ENCODE peak calls at places on chromosomes 1 and 21, in four cellular contexts. One of them, this sample, is unnamed.

GRCh38 chr1:154906621-154907081 is 29.9 kb downstream of the PMVK start:
- DNase-seq in HFF-Myc: no peak
- DNase-seq in choroid plexus epithelial cell: peak
- DNase-seq in cardiac muscle cell: peak
- DNase-seq in this sample: no peak

GRCh38 chr1:42165511-42166210 is 1.1 kb upstream of the GUCA2A start:
- DNase-seq in HFF-Myc: no peak
- DNase-seq in choroid plexus epithelial cell: peak
- DNase-seq in cardiac muscle cell: peak
- DNase-seq in this sample: no peak

GRCh38 chr21:45971487-45972352 is 9.8 kb upstream of the COL6A1 start:
- DNase-seq in HFF-Myc: peak
- DNase-seq in choroid plexus epithelial cell: peak
- DNase-seq in cardiac muscle cell: peak
- DNase-seq in this sample: no peak

GRCh38 chr1:49765034-49765433 is 258.7 kb downstream of the AGBL4 start:
- DNase-seq in HFF-Myc: no peak
- DNase-seq in choroid plexus epithelial cell: no peak
- DNase-seq in cardiac muscle cell: no peak
- DNase-seq in this sample: no peak

GRCh38 chr1:30933874-30934252 is 25.3 kb upstream of the SDC3 start:
- DNase-seq in HFF-Myc: no peak
- DNase-seq in choroid plexus epithelial cell: peak
- DNase-seq in cardiac muscle cell: no peak
- DNase-seq in this sample: no peak

GRCh38 chr1:33908344-33908956 is 44.6 kb downstream of the HMGB4 start:
- DNase-seq in HFF-Myc: no peak
- DNase-seq in choroid plexus epithelial cell: no peak
- DNase-seq in cardiac muscle cell: no peak
- DNase-seq in this sample: no peak

GRCh38 chr1:151314137-151314875 is 12.9 kb downstream of the PI4KB start:
- DNase-seq in HFF-Myc: peak
- DNase-seq in choroid plexus epithelial cell: peak
- DNase-seq in cardiac muscle cell: peak
- DNase-seq in this sample: no peak

GRCh38 chr1:30726254-30726653 is 2.9 kb upstream of the MATN1 start:
- DNase-seq in HFF-Myc: no peak
- DNase-seq in choroid plexus epithelial cell: no peak
- DNase-seq in cardiac muscle cell: no peak
- DNase-seq in this sample: no peak

GRCh38 chr1:150976879-150977694 is 2.5 kb upstream of the CERS2 start:
- DNase-seq in HFF-Myc: peak
- DNase-seq in choroid plexus epithelial cell: no peak
- DNase-seq in cardiac muscle cell: no peak
- DNase-seq in this sample: peak

GRCh38 chr1:35717911-35718476 is 690 bp downstream of the C1orf216 start:
- DNase-seq in HFF-Myc: no peak
- DNase-seq in choroid plexus epithelial cell: peak
- DNase-seq in cardiac muscle cell: peak
- DNase-seq in this sample: no peak

GRCh38 chr1:113217447-113218208 is 144.6 kb downstream of the LRIG2 start:
- DNase-seq in HFF-Myc: no peak
- DNase-seq in choroid plexus epithelial cell: peak
- DNase-seq in cardiac muscle cell: no peak
- DNase-seq in this sample: no peak

GRCh38 chr1:177640687-177641086 is 329.2 kb downstream of the SEC16B start:
- DNase-seq in HFF-Myc: no peak
- DNase-seq in choroid plexus epithelial cell: no peak
- DNase-seq in cardiac muscle cell: no peak
- DNase-seq in this sample: no peak

GRCh38 chr1:228336308-228337030 is 70.2 kb downstream of the TRIM11 start:
- DNase-seq in HFF-Myc: no peak
- DNase-seq in choroid plexus epithelial cell: no peak
- DNase-seq in cardiac muscle cell: no peak
- DNase-seq in this sample: no peak

GRCh38 chr1:46549697-46550681 is 1.5 kb downstream of the KNCN start:
- DNase-seq in HFF-Myc: no peak
- DNase-seq in choroid plexus epithelial cell: peak
- DNase-seq in cardiac muscle cell: peak
- DNase-seq in this sample: peak

GRCh38 chr1:30476911-30477459 is 246.4 kb downstream of the MATN1 start:
- DNase-seq in HFF-Myc: no peak
- DNase-seq in choroid plexus epithelial cell: no peak
- DNase-seq in cardiac muscle cell: no peak
- DNase-seq in this sample: no peak

GRCh38 chr1:202237052-202237451 is 43.5 kb downstream of the LGR6 start:
- DNase-seq in HFF-Myc: no peak
- DNase-seq in choroid plexus epithelial cell: peak
- DNase-seq in cardiac muscle cell: peak
- DNase-seq in this sample: no peak

GRCh38 chr1:77037990-77038389 is 170.7 kb downstream of the ST6GALNAC5 start:
- DNase-seq in HFF-Myc: no peak
- DNase-seq in choroid plexus epithelial cell: no peak
- DNase-seq in cardiac muscle cell: no peak
- DNase-seq in this sample: no peak

GRCh38 chr1:172638885-172639831 is 19.7 kb upstream of the FASLG start:
- DNase-seq in HFF-Myc: no peak
- DNase-seq in choroid plexus epithelial cell: peak
- DNase-seq in cardiac muscle cell: peak
- DNase-seq in this sample: peak

GRCh38 chr1:15974855-15975254 is 1.0 kb downstream of the ZBTB17 start:
- DNase-seq in HFF-Myc: no peak
- DNase-seq in choroid plexus epithelial cell: no peak
- DNase-seq in cardiac muscle cell: no peak
- DNase-seq in this sample: no peak

GRCh38 chr1:86207323-86207722 is 50.8 kb upstream of the COL24A1 start:
- DNase-seq in HFF-Myc: peak
- DNase-seq in choroid plexus epithelial cell: peak
- DNase-seq in cardiac muscle cell: peak
- DNase-seq in this sample: no peak

GRCh38 chr1:167791281-167792209 is 69.8 kb downstream of the MPZL1 start:
- DNase-seq in HFF-Myc: no peak
- DNase-seq in choroid plexus epithelial cell: peak
- DNase-seq in cardiac muscle cell: peak
- DNase-seq in this sample: no peak

GRCh38 chr1:82697965-82698364 is 897.2 kb downstream of the ADGRL2 start:
- DNase-seq in HFF-Myc: no peak
- DNase-seq in choroid plexus epithelial cell: no peak
- DNase-seq in cardiac muscle cell: no peak
- DNase-seq in this sample: no peak

GRCh38 chr1:202241376-202242079 is 47.9 kb downstream of the LGR6 start:
- DNase-seq in HFF-Myc: no peak
- DNase-seq in choroid plexus epithelial cell: no peak
- DNase-seq in cardiac muscle cell: no peak
- DNase-seq in this sample: no peak

GRCh38 chr1:179591592-179592580 is at the start of gene TDRD5:
- DNase-seq in HFF-Myc: no peak
- DNase-seq in choroid plexus epithelial cell: no peak
- DNase-seq in cardiac muscle cell: peak
- DNase-seq in this sample: no peak

GRCh38 chr1:77948841-77949424 is 29.9 kb downstream of the FUBP1 start:
- DNase-seq in HFF-Myc: peak
- DNase-seq in choroid plexus epithelial cell: peak
- DNase-seq in cardiac muscle cell: peak
- DNase-seq in this sample: no peak

GRCh38 chr1:153532161-153532560 is 3.6 kb downstream of the S100A6 start:
- DNase-seq in HFF-Myc: no peak
- DNase-seq in choroid plexus epithelial cell: no peak
- DNase-seq in cardiac muscle cell: no peak
- DNase-seq in this sample: peak

GRCh38 chr1:181324797-181325616 is 158.3 kb upstream of the CACNA1E start:
- DNase-seq in HFF-Myc: no peak
- DNase-seq in choroid plexus epithelial cell: no peak
- DNase-seq in cardiac muscle cell: no peak
- DNase-seq in this sample: no peak

GRCh38 chr1:24986372-24986979 is 56.4 kb upstream of the RUNX3 start:
- DNase-seq in HFF-Myc: no peak
- DNase-seq in choroid plexus epithelial cell: peak
- DNase-seq in cardiac muscle cell: no peak
- DNase-seq in this sample: no peak

GRCh38 chr1:214422137-214422671 is 129.2 kb downstream of the PTPN14 start:
- DNase-seq in HFF-Myc: no peak
- DNase-seq in choroid plexus epithelial cell: peak
- DNase-seq in cardiac muscle cell: peak
- DNase-seq in this sample: no peak

DNA sequence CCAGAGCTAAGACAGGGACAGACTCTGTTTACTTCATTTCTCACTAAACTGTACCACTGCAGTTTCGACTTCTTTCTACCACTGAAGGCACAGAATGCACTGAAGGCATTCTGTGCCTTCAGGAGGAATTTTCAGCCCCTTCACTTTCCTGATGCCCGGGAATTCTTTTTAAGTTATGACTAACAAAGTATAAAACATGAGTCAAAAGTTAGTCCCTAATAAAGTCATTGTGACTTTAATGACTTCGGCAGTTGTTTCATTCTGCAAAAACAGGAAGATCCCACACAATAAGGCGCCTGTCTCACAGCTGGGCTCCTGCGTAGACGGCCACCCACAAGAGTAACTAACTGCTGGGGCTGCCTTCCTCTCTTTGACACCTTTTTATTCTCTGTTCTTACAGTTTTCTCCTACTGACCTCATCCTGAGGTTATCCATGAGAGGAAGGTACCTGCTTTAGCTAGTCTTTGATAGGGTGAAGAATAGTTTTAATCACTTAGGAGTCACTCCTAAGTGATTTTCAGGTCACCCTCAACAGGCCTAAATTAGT is 183.9 kb upstream of the SGIP1 start:
- DNase-seq in HFF-Myc: no peak
- DNase-seq in choroid plexus epithelial cell: no peak
- DNase-seq in cardiac muscle cell: peak
- DNase-seq in this sample: peak
- H3K4me3 ChIP-seq in HFF-Myc: no peak
- H3K4me3 ChIP-seq in choroid plexus epithelial cell: no peak
- H3K4me3 ChIP-seq in cardiac muscle cell: no peak
- H3K4me3 ChIP-seq in this sample: peak

GRCh38 chr1:64847666-64848065 is 102.8 kb downstream of the RAVER2 start:
- DNase-seq in HFF-Myc: no peak
- DNase-seq in choroid plexus epithelial cell: no peak
- DNase-seq in cardiac muscle cell: no peak
- DNase-seq in this sample: no peak
- H3K4me3 ChIP-seq in HFF-Myc: no peak
- H3K4me3 ChIP-seq in choroid plexus epithelial cell: no peak
- H3K4me3 ChIP-seq in cardiac muscle cell: no peak
- H3K4me3 ChIP-seq in this sample: no peak

GRCh38 chr1:218371927-218372672 is 27.0 kb downstream of the TGFB2 start:
- DNase-seq in HFF-Myc: peak
- DNase-seq in choroid plexus epithelial cell: peak
- DNase-seq in cardiac muscle cell: peak
- DNase-seq in this sample: no peak

GRCh38 chr1:218368686-218369085 is 23.6 kb downstream of the TGFB2 start:
- DNase-seq in HFF-Myc: no peak
- DNase-seq in choroid plexus epithelial cell: no peak
- DNase-seq in cardiac muscle cell: no peak
- DNase-seq in this sample: no peak

GRCh38 chr1:218367118-218367517 is 22.0 kb downstream of the TGFB2 start:
- DNase-seq in HFF-Myc: no peak
- DNase-seq in choroid plexus epithelial cell: peak
- DNase-seq in cardiac muscle cell: no peak
- DNase-seq in this sample: no peak

GRCh38 chr1:218366322-218367052 is 21.4 kb downstream of the TGFB2 start:
- DNase-seq in HFF-Myc: no peak
- DNase-seq in choroid plexus epithelial cell: peak
- DNase-seq in cardiac muscle cell: no peak
- DNase-seq in this sample: no peak

DNA sequence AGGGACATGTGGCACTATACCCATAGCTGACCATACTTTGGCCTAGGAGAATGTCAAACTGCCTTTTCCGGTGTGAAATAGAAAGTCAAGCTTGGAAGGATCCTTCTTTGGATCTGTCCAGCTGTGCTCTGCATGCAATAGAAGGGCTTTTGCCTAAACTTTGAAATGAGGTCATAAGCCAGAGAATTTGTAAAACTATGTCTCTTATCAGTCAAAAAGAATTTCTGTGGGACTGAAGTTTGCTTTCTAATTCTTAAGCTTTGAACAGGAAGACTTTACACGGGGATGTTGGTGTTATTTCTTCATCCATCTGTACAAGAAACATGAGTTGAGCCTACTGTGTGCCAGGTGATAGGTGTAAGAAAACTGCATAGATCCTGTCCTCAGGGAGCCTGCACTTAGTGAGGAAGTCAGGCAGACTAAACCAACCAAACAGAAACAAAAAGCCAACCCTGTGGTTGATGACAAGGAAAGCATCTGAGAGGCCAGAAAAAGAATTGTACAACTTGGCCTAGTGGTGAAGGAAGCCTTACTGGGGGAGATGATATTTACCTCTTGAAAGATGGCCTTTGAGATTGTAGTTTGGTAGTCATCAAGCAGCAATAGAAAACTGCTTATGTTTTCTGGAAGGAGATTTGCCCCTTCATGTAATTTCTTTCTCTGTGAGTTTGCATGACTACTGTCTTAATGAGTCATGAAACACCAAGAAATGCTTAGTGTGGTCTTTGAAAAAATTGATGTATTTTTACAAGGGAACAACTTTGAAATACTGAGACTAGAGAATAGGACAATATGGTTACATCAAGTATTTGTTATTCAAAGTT is 24.8 kb downstream of the TGFB2 start:
- DNase-seq in HFF-Myc: no peak
- DNase-seq in choroid plexus epithelial cell: peak
- DNase-seq in cardiac muscle cell: peak
- DNase-seq in this sample: no peak
- H3K4me3 ChIP-seq in HFF-Myc: no peak
- H3K4me3 ChIP-seq in choroid plexus epithelial cell: no peak
- H3K4me3 ChIP-seq in cardiac muscle cell: no peak
- H3K4me3 ChIP-seq in this sample: no peak

DNA sequence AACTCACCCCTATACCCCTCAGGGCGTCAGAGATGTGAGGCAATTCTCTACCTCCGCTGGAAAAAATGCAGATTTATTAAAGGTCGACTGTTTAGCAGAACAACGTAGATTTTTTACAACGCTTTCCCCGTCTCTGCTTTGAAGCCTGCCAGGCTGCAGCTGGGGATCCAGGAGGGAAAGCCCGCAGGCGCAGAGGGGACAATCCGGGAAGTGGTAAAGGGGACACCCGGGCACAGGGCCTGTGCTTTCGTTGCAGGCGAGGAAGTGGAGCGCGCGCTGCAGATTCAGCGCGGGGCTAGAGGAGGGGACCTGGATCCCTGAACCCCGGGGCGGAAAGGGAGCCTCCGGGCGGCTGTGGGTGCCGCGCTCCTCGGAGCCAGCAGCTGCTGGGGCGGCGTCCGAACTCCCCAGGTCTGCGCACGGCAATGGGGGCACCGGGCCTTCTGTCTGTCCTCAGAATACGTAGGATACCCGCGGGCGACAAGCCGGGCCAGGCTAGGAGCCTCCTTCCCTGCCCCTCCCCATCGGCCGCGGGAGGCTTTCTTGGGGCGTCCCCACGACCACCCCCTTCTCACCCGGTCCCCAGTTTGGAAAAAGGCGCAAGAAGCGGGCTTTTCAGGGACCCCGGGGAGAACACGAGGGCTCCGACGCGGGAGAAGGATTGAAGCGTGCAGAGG is 5.5 kb downstream of the SIM2 start:
- DNase-seq in HFF-Myc: no peak
- DNase-seq in choroid plexus epithelial cell: no peak
- DNase-seq in cardiac muscle cell: no peak
- DNase-seq in this sample: no peak
- H3K4me3 ChIP-seq in HFF-Myc: no peak
- H3K4me3 ChIP-seq in choroid plexus epithelial cell: no peak
- H3K4me3 ChIP-seq in cardiac muscle cell: no peak
- H3K4me3 ChIP-seq in this sample: no peak

This sample was measured in CD4-positive, CD25-positive, alpha-beta regulatory T cell.